ENCODE peak calls at places on chromosomes 2 and 18, in nine cellular contexts. X is body of pancreas, O is B cell, L is uterus, H is fibroblast of the aortic adventitia, G is BE2C, P is epithelial cell of esophagus, T is neural crest cell, C is heart left ventricle. K is an unnamed sample.

GRCh38 chr18:37476182-37476581 is 89.4 kb downstream of the CELF4 start:
- DNase-seq in X (peak; percentile 20), O (no peak), L (no peak), H (peak; percentile 16), G (peak; percentile 31), P (peak; percentile 2), T (peak; percentile 33), C (no peak), K (peak; percentile 64)

GRCh38 chr2:19649107-19649506 is 252.7 kb downstream of the TTC32 start:
- DNase-seq in X (no peak), O (no peak), L (no peak), H (peak; percentile 37), G (no peak), P (peak; percentile 60), T (no peak), C (no peak), K (peak; percentile 65)

GRCh38 chr2:234970467-234970866 is 18.6 kb downstream of the SH3BP4 start:
- DNase-seq in X (no peak), O (no peak), L (no peak), H (peak; percentile 26), G (no peak), P (peak; percentile 80), T (no peak), C (no peak), K (peak; percentile 63)

GRCh38 chr2:36789181-36789804 is 92.8 kb downstream of the VIT start:
- DNase-seq in X (no peak), O (no peak), L (no peak), H (no peak), G (no peak), P (no peak), T (no peak), C (no peak), K (no peak)

GRCh38 chr2:12776457-12777049 is 59.8 kb downstream of the TRIB2 start:
- DNase-seq in X (no peak), O (no peak), L (no peak), H (no peak), G (no peak), P (no peak), T (no peak), C (no peak), K (no peak)

GRCh38 chr2:39620067-39620466 is 45.6 kb upstream of the TMEM178A start:
- DNase-seq in X (peak; percentile 70), O (no peak), L (peak; percentile 30), H (peak; percentile 96), G (peak; percentile 41), P (peak; percentile 84), T (no peak), C (peak; percentile 44), K (peak; percentile 79)

GRCh38 chr18:31101148-31102019 is 837 bp downstream of the DSC2 start:
- DNase-seq in X (peak; percentile 89), O (no peak), L (peak; percentile 23), H (no peak), G (no peak), P (peak; percentile 42), T (peak; percentile 51), C (peak; percentile 69), K (no peak)

GRCh38 chr2:224576098-224576715 is 9.0 kb downstream of the CUL3 start:
- DNase-seq in X (no peak), O (no peak), L (no peak), H (no peak), G (no peak), P (no peak), T (no peak), C (no peak), K (no peak)

GRCh38 chr2:237122214-237122666 is 36.6 kb downstream of the COPS8 start:
- DNase-seq in X (peak; percentile 37), O (no peak), L (peak; percentile 72), H (peak; percentile 83), G (peak; percentile 80), P (peak; percentile 69), T (peak; percentile 52), C (peak; percentile 55), K (peak; percentile 74)

GRCh38 chr2:44649426-44649825 is 287.7 kb downstream of the CAMKMT start:
- DNase-seq in X (no peak), O (no peak), L (no peak), H (peak; percentile 4), G (no peak), P (no peak), T (no peak), C (no peak), K (no peak)

GRCh38 chr2:219249203-219249980 is 3.7 kb upstream of the TUBA4B start:
- DNase-seq in X (peak; percentile 86), O (no peak), L (peak; percentile 48), H (peak; percentile 91), G (peak; percentile 59), P (peak; percentile 99), T (no peak), C (peak; percentile 79), K (peak; percentile 91)

GRCh38 chr2:19048593-19049264 is 309.7 kb downstream of the OSR1 start:
- DNase-seq in X (peak; percentile 85), O (no peak), L (peak; percentile 87), H (peak; percentile 33), G (no peak), P (peak; percentile 39), T (no peak), C (peak; percentile 42), K (no peak)

GRCh38 chr18:75201273-75201898 is 7.6 kb downstream of the PTGR3 start:
- DNase-seq in X (peak; percentile 53), O (no peak), L (no peak), H (no peak), G (no peak), P (no peak), T (no peak), C (no peak), K (no peak)

GRCh38 chr2:110114801-110115200 is 821 bp downstream of the MALL start:
- DNase-seq in X (no peak), O (no peak), L (no peak), H (no peak), G (no peak), P (no peak), T (no peak), C (no peak), K (no peak)

GRCh38 chr2:110116033-110116710 is 550 bp upstream of the MALL start:
- DNase-seq in X (no peak), O (no peak), L (no peak), H (peak; percentile 89), G (no peak), P (no peak), T (no peak), C (peak; percentile 64), K (peak; percentile 75)

GRCh38 chr2:110115291-110116032 is at the start of gene MALL:
- DNase-seq in X (no peak), O (no peak), L (no peak), H (peak; percentile 60), G (no peak), P (peak; percentile 87), T (peak; percentile 18), C (no peak), K (peak; percentile 55)

GRCh38 chr2:110114007-110114591 is 1.5 kb downstream of the MALL start:
- DNase-seq in X (no peak), O (no peak), L (no peak), H (no peak), G (no peak), P (peak; percentile 88), T (no peak), C (no peak), K (peak; percentile 12)
- TF ChIP-seq CTCF in X (no peak), O (no peak), L (no peak), H (peak; percentile 33), G (no peak), P (peak; percentile 43), T (no peak), C (no peak), K (peak; percentile 24)

DNA sequence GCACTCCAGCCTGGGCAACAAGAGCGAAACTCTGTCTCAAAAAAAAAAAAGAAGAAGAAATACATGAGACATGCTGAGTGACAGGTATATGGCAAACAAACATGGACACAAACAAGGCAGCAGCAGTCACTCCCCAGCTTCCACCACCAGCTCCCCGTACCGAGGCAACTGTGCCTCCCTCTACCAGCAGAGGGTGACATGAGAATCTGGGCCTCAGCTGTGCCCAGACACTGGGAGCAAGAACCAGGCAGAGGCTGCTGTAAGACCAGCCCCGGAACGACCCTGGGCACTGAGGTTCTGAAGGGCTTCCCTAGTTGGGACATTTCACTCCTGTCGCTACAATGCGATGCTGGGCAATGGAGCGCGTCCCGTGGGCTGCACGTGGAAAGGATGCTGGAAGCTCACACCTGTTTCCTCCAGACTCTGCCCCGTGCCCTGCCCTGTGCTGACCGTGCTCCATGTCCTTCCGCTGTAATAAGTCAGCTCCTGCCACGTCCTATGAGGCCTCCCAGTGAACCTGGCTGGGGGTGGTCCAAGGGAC is 37.1 kb downstream of the BOK start:
- DNase-seq in X (no peak), O (no peak), L (no peak), H (no peak), G (peak; percentile 48), P (no peak), T (peak; percentile 36), C (no peak), K (no peak)
- TF ChIP-seq CTCF in X (no peak), O (no peak), L (no peak), H (no peak), G (peak; percentile 65), P (peak; percentile 32), T (peak; percentile 57), C (no peak), K (peak; percentile 35)

GRCh38 chr2:15061268-15061667 is 428.8 kb downstream of the LRATD1 start:
- DNase-seq in X (no peak), O (no peak), L (no peak), H (no peak), G (no peak), P (no peak), T (no peak), C (no peak), K (no peak)

GRCh38 chr2:15058628-15059157 is 426.2 kb downstream of the LRATD1 start:
- DNase-seq in X (no peak), O (no peak), L (no peak), H (no peak), G (no peak), P (no peak), T (no peak), C (no peak), K (no peak)

GRCh38 chr2:15053542-15053941 is 421.0 kb downstream of the LRATD1 start:
- DNase-seq in X (no peak), O (no peak), L (no peak), H (no peak), G (no peak), P (no peak), T (no peak), C (no peak), K (no peak)

GRCh38 chr2:15059870-15060617 is 427.5 kb downstream of the LRATD1 start:
- DNase-seq in X (no peak), O (no peak), L (no peak), H (no peak), G (no peak), P (peak; percentile 67), T (no peak), C (no peak), K (no peak)

DNA sequence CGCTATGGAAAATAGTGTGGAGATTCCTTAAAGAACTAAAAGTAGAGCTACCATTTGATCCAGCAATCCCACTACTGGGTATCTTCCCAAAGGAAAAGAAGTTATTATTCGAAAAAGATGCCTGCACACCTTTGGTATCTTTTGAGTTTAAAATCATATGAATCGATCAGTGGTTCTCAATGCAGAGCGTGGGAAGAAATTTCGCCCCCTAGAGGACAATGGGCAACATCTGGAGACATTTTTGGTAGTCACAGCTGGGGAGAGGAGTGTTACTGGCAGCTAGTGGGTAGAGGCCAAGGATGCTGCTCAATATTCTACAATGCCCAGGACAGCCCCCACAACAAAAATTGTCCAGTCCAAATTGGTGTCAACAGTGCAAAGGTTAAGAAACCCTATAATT is 425.5 kb downstream of the LRATD1 start:
- DNase-seq in X (no peak), O (no peak), L (no peak), H (no peak), G (no peak), P (no peak), T (no peak), C (no peak), K (peak; percentile 22)
- TF ChIP-seq CTCF in X (no peak), O (no peak), L (no peak), H (no peak), G (peak; percentile 65), P (peak; percentile 20), T (peak; percentile 50), C (no peak), K (peak; percentile 27)

GRCh38 chr2:30475542-30475941 is 28.5 kb downstream of the LCLAT1 start:
- DNase-seq in X (no peak), O (no peak), L (no peak), H (peak; percentile 43), G (no peak), P (no peak), T (no peak), C (no peak), K (no peak)
- TF ChIP-seq CTCF in X (no peak), O (no peak), L (peak; percentile 17), H (peak; percentile 35), G (no peak), P (no peak), T (no peak), C (no peak), K (peak; percentile 5)